ENCODE peak calls at places on chromosomes 12 and 14, in nine cellular contexts. T is bronchial epithelial cell, U is transverse colon, Y is neuronal stem cell, F is heart left ventricle, X is body of pancreas, R is tibial artery, B is gastrocnemius medialis, E is NT2/D1. V is an unnamed sample.
A peak's percentile ranks its signal among the peaks of the same experiment; 100 is the strongest.

GRCh38 chr14:68981124-68981523 is 2.0 kb upstream of the ACTN1 start:
- DNase-seq in T (no peak), U (no peak), Y (no peak), F (no peak), X (no peak), R (no peak), B (no peak), E (no peak), V (no peak)

GRCh38 chr14:88225721-88226120 is 97.3 kb downstream of the KCNK10 start:
- DNase-seq in T (no peak), U (no peak), Y (peak; percentile 32), F (no peak), X (no peak), R (no peak), B (no peak), E (no peak), V (no peak)

GRCh38 chr12:108131035-108131434 is 1.9 kb downstream of the WSCD2 start:
- DNase-seq in T (no peak), U (no peak), Y (no peak), F (no peak), X (no peak), R (no peak), B (no peak), E (no peak), V (no peak)

GRCh38 chr12:12954361-12954760 is 2.4 kb upstream of the GPRC5D start:
- DNase-seq in T (no peak), U (no peak), Y (no peak), F (no peak), X (no peak), R (no peak), B (no peak), E (no peak), V (no peak)

GRCh38 chr12:102961488-102961801 is 4.0 kb downstream of the ASCL1 start:
- DNase-seq in T (no peak), U (no peak), Y (no peak), F (no peak), X (no peak), R (no peak), B (no peak), E (no peak), V (no peak)

GRCh38 chr12:89069431-89069830 is 282.9 kb downstream of the DUSP6 start:
- DNase-seq in T (no peak), U (no peak), Y (no peak), F (no peak), X (no peak), R (no peak), B (no peak), E (no peak), V (no peak)

GRCh38 chr12:71282020-71282419 is 124.2 kb upstream of the TSPAN8 start:
- DNase-seq in T (no peak), U (no peak), Y (peak; percentile 21), F (no peak), X (no peak), R (no peak), B (no peak), E (peak; percentile 11), V (no peak)

GRCh38 chr12:10720974-10721565 is 2.1 kb downstream of the YBX3 start:
- DNase-seq in T (peak; percentile 17), U (no peak), Y (no peak), F (no peak), X (no peak), R (no peak), B (no peak), E (no peak), V (no peak)

GRCh38 chr12:105946541-105946940 is 192.2 kb downstream of the NUAK1 start:
- DNase-seq in T (peak; percentile 40), U (no peak), Y (no peak), F (peak; percentile 65), X (no peak), R (no peak), B (no peak), E (no peak), V (no peak)

GRCh38 chr12:40762072-40762471 is 69.8 kb downstream of the CNTN1 start:
- DNase-seq in T (no peak), U (no peak), Y (no peak), F (no peak), X (no peak), R (no peak), B (no peak), E (no peak), V (no peak)

GRCh38 chr12:40760821-40761220 is 68.6 kb downstream of the CNTN1 start:
- DNase-seq in T (no peak), U (no peak), Y (no peak), F (no peak), X (no peak), R (no peak), B (no peak), E (no peak), V (no peak)
- H3K4me3 ChIP-seq in T (no peak overlapping the region), U (no peak overlapping the region), Y (no peak overlapping the region), F (no peak overlapping the region), X (no peak overlapping the region), R (no peak overlapping the region), B (no peak overlapping the region), E (no peak overlapping the region), V (no peak overlapping the region)

GRCh38 chr14:23567186-23568020 is at the start of gene AP1G2:
- DNase-seq in T (peak; percentile 84), U (peak; percentile 96), Y (peak; percentile 65), F (peak; percentile 84), X (peak; percentile 93), R (peak; percentile 81), B (peak; percentile 54), E (peak; percentile 72), V (peak; percentile 47)

GRCh38 chr14:23570806-23571483 is 3.4 kb upstream of the AP1G2 start:
- DNase-seq in T (no peak), U (no peak), Y (no peak), F (no peak), X (no peak), R (no peak), B (no peak), E (no peak), V (no peak)

GRCh38 chr14:23568600-23569310 is 1.2 kb upstream of the AP1G2 start:
- DNase-seq in T (no peak), U (no peak), Y (no peak), F (no peak), X (no peak), R (no peak), B (no peak), E (no peak), V (no peak)

GRCh38 chr14:23568021-23568599 is 519 bp upstream of the AP1G2 start:
- DNase-seq in T (no peak), U (no peak), Y (no peak), F (no peak), X (no peak), R (no peak), B (no peak), E (no peak), V (no peak)

DNA sequence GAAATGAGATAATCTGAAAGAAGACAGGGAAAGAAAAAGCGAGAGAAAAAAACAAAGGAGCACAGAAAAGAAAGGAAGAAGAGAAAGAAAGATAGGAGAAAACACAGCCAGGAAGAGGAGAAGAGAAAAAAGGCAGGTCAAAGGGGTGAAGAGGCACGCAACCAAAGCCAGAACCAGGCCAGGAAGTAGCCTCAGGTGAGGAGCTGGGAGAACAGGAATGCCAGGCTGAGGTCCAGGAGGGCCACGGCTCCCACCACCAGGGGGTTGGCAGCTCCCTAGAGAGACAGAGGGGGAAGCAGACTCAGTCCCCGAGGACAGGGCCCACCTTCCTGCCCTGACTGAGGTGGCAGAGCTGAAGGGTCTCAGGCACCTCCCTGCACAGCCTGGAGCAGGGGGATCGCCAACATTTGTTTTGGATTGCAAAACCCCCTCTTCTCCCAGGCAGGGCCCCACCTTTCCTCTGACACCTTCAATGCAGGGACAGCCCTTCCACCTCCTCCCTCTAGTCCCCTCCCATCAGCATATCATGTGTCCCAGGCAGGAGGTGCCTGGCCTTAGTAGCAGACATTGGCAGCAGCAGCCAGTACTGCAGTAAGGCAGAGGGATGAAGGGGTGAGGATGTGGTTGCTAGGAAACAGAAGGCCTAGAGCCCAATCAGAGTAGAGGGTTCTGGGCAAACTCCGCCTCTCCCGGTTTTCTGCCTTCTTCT is 2.0 kb upstream of the AP1G2 start:
- DNase-seq in T (peak; percentile 66), U (no peak), Y (no peak), F (no peak), X (no peak), R (no peak), B (no peak), E (no peak), V (no peak)
- H3K4me3 ChIP-seq in T (no peak overlapping the region), U (no peak overlapping the region), Y (no peak overlapping the region), F (no peak overlapping the region), X (no peak overlapping the region), R (no peak overlapping the region), B (no peak overlapping the region), E (no peak overlapping the region), V (no peak overlapping the region)

GRCh38 chr12:69821032-69821431 is 4.0 kb upstream of the MYRFL start:
- DNase-seq in T (no peak), U (no peak), Y (no peak), F (no peak), X (no peak), R (no peak), B (no peak), E (no peak), V (no peak)

GRCh38 chr12:69824028-69824427 is 999 bp upstream of the MYRFL start:
- DNase-seq in T (no peak), U (no peak), Y (no peak), F (no peak), X (no peak), R (no peak), B (no peak), E (no peak), V (no peak)

GRCh38 chr12:69821441-69822204 is 3.4 kb upstream of the MYRFL start:
- DNase-seq in T (peak; percentile 38), U (no peak), Y (no peak), F (no peak), X (peak; percentile 49), R (no peak), B (no peak), E (no peak), V (peak; percentile 21)

GRCh38 chr12:69824956-69825355 is at the start of gene MYRFL:
- DNase-seq in T (no peak), U (no peak), Y (no peak), F (no peak), X (no peak), R (no peak), B (no peak), E (no peak), V (no peak)

DNA sequence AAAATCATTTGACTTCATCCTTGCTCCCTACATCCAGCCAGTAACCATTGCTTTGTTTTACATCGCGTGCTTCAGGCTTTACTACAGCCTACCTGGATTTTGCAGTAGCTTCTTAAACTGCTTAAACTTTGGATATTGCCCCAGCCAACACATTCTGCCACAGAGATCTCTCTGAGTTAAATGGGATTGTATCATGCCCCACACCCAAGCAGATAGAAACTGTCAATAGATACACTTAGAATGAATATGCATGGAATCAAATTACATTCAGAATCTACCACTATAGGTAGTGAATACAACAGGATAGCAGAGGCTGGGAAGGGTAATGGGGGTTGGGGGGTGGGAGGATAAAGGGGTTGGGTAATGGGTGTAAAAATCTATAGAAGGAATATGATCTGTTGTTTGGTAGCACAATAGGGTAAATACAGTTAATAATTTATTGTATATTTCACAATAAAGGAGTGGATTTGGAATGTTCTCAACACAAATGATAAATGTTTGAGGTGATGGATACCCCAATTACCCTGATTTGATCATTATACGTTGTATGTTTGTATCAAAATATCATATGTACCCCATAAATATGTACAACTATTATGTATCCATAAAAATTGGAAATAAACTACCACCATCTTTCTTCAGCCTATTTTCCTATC is 2.7 kb upstream of the MYRFL start:
- DNase-seq in T (no peak), U (no peak), Y (no peak), F (no peak), X (no peak), R (no peak), B (no peak), E (no peak), V (no peak)
- H3K4me3 ChIP-seq in T (no peak overlapping the region), U (no peak overlapping the region), Y (no peak overlapping the region), F (no peak overlapping the region), X (no peak overlapping the region), R (no peak overlapping the region), B (no peak overlapping the region), E (no peak overlapping the region), V (no peak overlapping the region)

GRCh38 chr12:56486694-56487093 is 1.3 kb downstream of the GLS2 start:
- DNase-seq in T (no peak), U (no peak), Y (no peak), F (no peak), X (no peak), R (no peak), B (no peak), E (no peak), V (no peak)
- H3K4me3 ChIP-seq in T (no peak overlapping the region), U (no peak overlapping the region), Y (no peak overlapping the region), F (no peak overlapping the region), X (no peak overlapping the region), R (no peak overlapping the region), B (no peak overlapping the region), E (no peak overlapping the region), V (no peak overlapping the region)